ENCODE peak calls at places on chromosomes 7 and 10, in five cellular contexts. C is PC-3, T is fibroblast of lung, F is astrocyte, B is PC-9. P is an unnamed sample.
A peak's percentile ranks its signal among the peaks of the same experiment; 100 is the strongest.

GRCh38 chr7:101170617-101171441 is 5.5 kb upstream of the VGF start:
- DNase-seq in B (no peak), F (no peak), T (no peak), C (no peak), P (peak; percentile 67)

GRCh38 chr7:2082357-2083038 is 150.2 kb downstream of the MAD1L1 start:
- DNase-seq in T (peak; percentile 88), B (no peak), C (no peak), F (peak; percentile 83), P (peak; percentile 98)

GRCh38 chr10:88852327-88852726 is 683 bp upstream of the ANKRD22 start:
- DNase-seq in F (no peak), C (no peak), T (no peak), B (no peak), P (no peak)

GRCh38 chr7:93147358-93147757 is 827 bp downstream of the SAMD9L start:
- DNase-seq in F (peak; percentile 60), C (peak; percentile 41), T (peak; percentile 69), B (peak; percentile 29), P (no peak)

GRCh38 chr7:106110885-106111670 is 1.0 kb downstream of the SYPL1 start:
- DNase-seq in B (no peak), F (no peak), C (peak; percentile 33), T (peak; percentile 30), P (peak; percentile 41)

GRCh38 chr10:28496481-28496961 is 36.4 kb upstream of the WAC start:
- DNase-seq in F (no peak), B (peak; percentile 31), T (no peak), C (peak; percentile 38), P (no peak)

GRCh38 chr10:97825020-97825739 is 24.5 kb upstream of the GOLGA7B start:
- DNase-seq in T (no peak), C (no peak), B (no peak), F (no peak), P (no peak)

GRCh38 chr10:21953585-21954057 is 49.9 kb downstream of the DNAJC1 start:
- DNase-seq in C (peak; percentile 43), F (peak; percentile 47), T (peak; percentile 61), B (no peak), P (no peak)

GRCh38 chr10:79023489-79024162 is 45.1 kb upstream of the ZMIZ1 start:
- DNase-seq in B (no peak), F (no peak), C (no peak), T (no peak), P (peak; percentile 64)

GRCh38 chr7:135300913-135301765 is 67.5 kb downstream of the STRA8 start:
- DNase-seq in T (peak; percentile 12), F (no peak), C (no peak), B (no peak), P (no peak)

GRCh38 chr7:18978108-18978495 is 139.3 kb downstream of the TWIST1 start:
- DNase-seq in B (no peak), T (peak; percentile 97), C (peak; percentile 94), F (peak; percentile 97), P (peak; percentile 78)

GRCh38 chr10:96460316-96460715 is 53.4 kb downstream of the TLL2 start:
- DNase-seq in C (no peak), F (no peak), T (no peak), B (no peak), P (no peak)

GRCh38 chr7:117098457-117098856 is 145.2 kb downstream of the ST7 start:
- DNase-seq in T (peak; percentile 98), F (peak; percentile 98), B (no peak), C (peak; percentile 63), P (peak; percentile 55)

GRCh38 chr7:139696547-139696946 is 81.3 kb downstream of the HIPK2 start:
- DNase-seq in C (no peak), T (no peak), B (no peak), F (no peak), P (no peak)

GRCh38 chr7:3188946-3189345 is 112.1 kb upstream of the SDK1 start:
- DNase-seq in F (no peak), C (no peak), T (no peak), B (no peak), P (no peak)

GRCh38 chr10:17663450-17663849 is 19.5 kb downstream of the STAM start:
- DNase-seq in F (no peak), B (no peak), T (no peak), C (no peak), P (no peak)

GRCh38 chr7:102897211-102897621 is 15.6 kb upstream of the LRRC17 start:
- DNase-seq in C (no peak), T (no peak), B (no peak), F (no peak), P (no peak)

GRCh38 chr10:104255244-104255981 is 721 bp downstream of the GSTO1 start:
- DNase-seq in F (peak; percentile 65), T (peak; percentile 72), C (peak; percentile 48), B (no peak), P (peak; percentile 94)

GRCh38 chr10:18264466-18264865 is 124.2 kb downstream of the CACNB2 start:
- DNase-seq in C (no peak), T (no peak), B (no peak), F (no peak), P (no peak)

GRCh38 chr10:30056767-30057355 is 2.5 kb downstream of the JCAD start:
- DNase-seq in C (no peak), F (no peak), B (no peak), T (peak; percentile 33), P (no peak)

GRCh38 chr7:100799037-100799896 is 28.1 kb downstream of the EPHB4 start:
- DNase-seq in C (peak; percentile 70), T (peak; percentile 46), F (peak; percentile 24), B (peak; percentile 60), P (peak; percentile 85)

GRCh38 chr7:55903985-55904759 is 16.9 kb downstream of the ZNF713 start:
- DNase-seq in C (no peak), T (no peak), B (no peak), F (no peak), P (no peak)

GRCh38 chr10:120503695-120504094 is 46.7 kb downstream of the PLPP4 start:
- DNase-seq in T (peak; percentile 73), B (no peak), F (peak; percentile 67), C (peak; percentile 28), P (no peak)

GRCh38 chr10:99328579-99329237 is 448 bp upstream of the CNNM1 start:
- DNase-seq in T (no peak), C (peak; percentile 54), B (no peak), F (no peak), P (peak; percentile 69)

DNA sequence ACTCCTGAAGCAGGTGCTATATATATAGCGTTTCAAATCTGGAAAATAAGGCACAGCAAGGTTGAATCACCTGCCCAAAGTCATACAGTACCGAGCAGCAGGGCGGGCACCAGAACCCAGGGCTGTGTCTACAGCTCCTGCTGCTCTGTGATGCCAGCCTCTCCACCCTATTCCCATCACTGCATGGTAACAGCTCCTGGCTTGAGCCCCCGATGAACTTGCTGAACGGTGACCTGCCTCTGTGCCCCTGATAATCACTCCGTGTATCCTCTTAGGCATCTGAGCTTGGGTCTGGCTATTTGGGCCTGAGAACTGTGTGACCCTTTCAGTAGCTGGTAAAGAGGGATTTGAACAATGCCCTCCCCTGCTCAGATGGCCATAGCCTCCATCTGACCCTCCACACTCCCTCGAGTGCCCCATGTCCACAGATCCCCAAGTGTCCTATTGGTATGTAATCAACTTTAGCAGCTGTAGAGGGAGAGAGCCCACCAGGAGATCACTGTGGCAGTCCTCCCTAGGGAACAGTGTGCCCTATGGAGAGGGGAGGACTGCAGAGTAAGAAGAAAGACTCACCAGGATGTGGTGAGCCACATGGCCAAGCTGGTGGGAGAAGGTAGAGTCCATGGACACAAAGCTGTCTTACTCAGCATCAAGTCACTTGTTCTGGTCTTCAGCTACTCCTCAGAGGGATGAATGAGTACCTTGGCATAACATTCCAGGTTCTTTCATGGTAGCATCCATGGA is 1.1 kb upstream of the ARHGAP22 start:
- DNase-seq in B (no peak), T (peak; percentile 68), C (peak; percentile 72), F (peak; percentile 50), P (no peak)
- H3K79me2 ChIP-seq in B (no peaks in the 10 kb centered on the region), T (peaks cover 46% of the 10 kb centered on the region), C (peaks cover 36% of the 10 kb centered on the region), F (peaks cover 40% of the 10 kb centered on the region), P (peaks cover 71% of the 10 kb centered on the region)

DNA sequence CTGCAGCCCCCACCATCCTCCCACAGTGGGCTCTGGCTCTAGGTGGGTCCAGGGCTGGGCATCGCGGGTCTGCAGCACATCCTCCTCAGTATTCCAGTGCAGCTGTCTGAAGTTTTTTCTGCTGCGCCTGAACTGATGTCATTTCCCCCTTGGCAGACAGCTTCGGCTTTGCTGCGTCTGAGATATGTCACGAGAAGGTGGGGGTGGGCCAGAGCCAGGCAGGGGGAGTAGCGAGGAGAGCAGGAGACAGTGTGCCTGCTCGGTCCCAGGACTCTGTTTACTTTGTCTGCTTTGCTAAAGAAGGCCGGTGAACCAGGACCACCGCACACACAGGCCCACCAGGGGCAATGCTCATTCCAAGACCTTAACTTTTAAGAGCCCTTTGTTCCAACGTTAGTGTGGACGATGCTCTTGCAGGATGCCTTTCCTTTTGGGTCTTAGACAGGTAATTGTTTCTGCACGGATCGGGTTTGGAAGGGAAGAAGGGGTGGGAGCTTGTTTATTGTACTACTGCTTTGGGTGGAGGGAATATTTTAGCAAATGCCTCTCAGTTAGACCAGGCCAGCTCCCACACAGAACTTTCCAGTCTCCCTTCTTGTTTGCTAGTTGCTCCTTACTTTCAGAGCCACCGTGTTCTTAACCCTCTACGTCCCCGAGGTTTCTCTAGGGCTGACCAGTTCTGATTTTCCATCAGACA is 32.4 kb downstream of the WBP1L start:
- DNase-seq in F (peak; percentile 93), C (no peak), B (no peak), T (peak; percentile 94), P (peak; percentile 60)
- H2AFZ ChIP-seq in F (no peak overlapping the region), C (no peak overlapping the region), B (no peak overlapping the region), T (no peak overlapping the region), P (no peak overlapping the region)

GRCh38 chr7:121961491-121961890 is 88.5 kb downstream of the PTPRZ1 start:
- DNase-seq in F (no peak), B (no peak), T (peak; percentile 1), C (no peak), P (no peak)
- H3K79me2 ChIP-seq in F (no peaks in the 10 kb centered on the region), B (no peaks in the 10 kb centered on the region), T (no peaks in the 10 kb centered on the region), C (no peaks in the 10 kb centered on the region), P (no peaks in the 10 kb centered on the region)

GRCh38 chr7:25753837-25754236 is 398.2 kb upstream of the NFE2L3 start:
- DNase-seq in T (no peak), F (no peak), C (no peak), B (no peak), P (no peak)

GRCh38 chr7:25754333-25754732 is 397.7 kb upstream of the NFE2L3 start:
- DNase-seq in T (no peak), C (no peak), F (no peak), B (no peak), P (no peak)

GRCh38 chr7:25752169-25752568 is 399.8 kb upstream of the NFE2L3 start:
- DNase-seq in F (no peak), C (no peak), B (no peak), T (no peak), P (no peak)

GRCh38 chr7:25752967-25753791 is 398.8 kb upstream of the NFE2L3 start:
- DNase-seq in C (peak; percentile 2), F (peak; percentile 2), B (no peak), T (peak; percentile 4), P (no peak)

DNA sequence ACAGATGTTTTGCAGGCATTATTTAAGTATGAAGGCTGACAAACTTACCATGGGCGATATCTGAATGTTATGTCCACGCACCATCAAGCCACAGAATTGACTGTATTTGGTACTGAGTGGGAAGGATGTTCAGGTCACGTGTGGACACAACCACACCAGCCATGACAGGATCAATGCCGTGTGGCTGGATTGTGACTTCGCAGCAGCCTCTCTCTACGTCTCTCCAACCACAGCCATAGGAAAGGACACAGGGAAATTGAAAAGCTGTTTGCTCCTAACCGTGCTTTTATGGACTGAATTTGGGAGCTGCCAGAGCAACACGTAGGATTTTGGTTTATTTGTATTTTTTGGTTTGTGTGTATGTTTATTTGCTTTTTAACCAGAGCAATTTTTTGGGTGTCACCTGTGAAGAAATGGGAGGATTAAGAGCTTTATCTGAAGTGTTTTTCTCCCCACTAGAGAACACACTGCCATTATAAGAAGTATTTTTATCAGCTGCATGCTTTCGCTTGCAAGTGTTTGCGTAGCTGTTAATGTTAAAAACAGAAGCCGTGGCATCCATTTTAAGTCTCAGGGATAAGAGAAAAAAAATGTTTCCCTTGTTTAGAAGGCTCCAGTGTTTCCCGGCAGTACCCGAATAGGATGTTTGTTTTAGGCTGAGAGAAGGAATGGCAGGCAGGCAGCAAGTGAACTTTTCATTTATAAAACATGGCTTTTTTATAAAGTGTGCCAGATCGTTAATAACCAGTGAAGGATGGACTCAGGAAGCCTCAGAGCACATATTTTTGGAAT is 401.1 kb upstream of the NFE2L3 start:
- DNase-seq in B (no peak), T (no peak), C (no peak), F (no peak), P (no peak)
- H2AFZ ChIP-seq in B (peak overlapping the region; percentile 12), T (peak overlapping the region; percentile 91), C (no peak overlapping the region), F (peak overlapping the region; percentile 25), P (no peak overlapping the region)

P was measured in osteoblast.